ENCODE peak calls at places on chromosome 21, in four cellular contexts. One of them, this sample, is unnamed.

GRCh38 chr21:36757246-36757645 is 58.3 kb downstream of the SIM2 start:
- DNase-seq in naive thymus-derived CD8-positive, alpha-beta T cell: no peak
- DNase-seq in natural killer cell: no peak
- DNase-seq in T-helper 2 cell: no peak
- DNase-seq in this sample: no peak

GRCh38 chr21:29196664-29197052 is 66.2 kb downstream of the MAP3K7CL start:
- DNase-seq in naive thymus-derived CD8-positive, alpha-beta T cell: no peak
- DNase-seq in natural killer cell: no peak
- DNase-seq in T-helper 2 cell: no peak
- DNase-seq in this sample: no peak

GRCh38 chr21:42845296-42845965 is 33.9 kb downstream of the WDR4 start:
- DNase-seq in T-helper 2 cell: no peak
- DNase-seq in naive thymus-derived CD8-positive, alpha-beta T cell: no peak
- DNase-seq in natural killer cell: no peak
- DNase-seq in this sample: no peak

GRCh38 chr21:45833437-45833836 is 148.1 kb upstream of the COL6A1 start:
- DNase-seq in T-helper 2 cell: no peak
- DNase-seq in naive thymus-derived CD8-positive, alpha-beta T cell: no peak
- DNase-seq in natural killer cell: no peak
- DNase-seq in this sample: no peak

GRCh38 chr21:42021751-42022430 is 11.7 kb upstream of the ZBTB21 start:
- DNase-seq in natural killer cell: no peak
- DNase-seq in naive thymus-derived CD8-positive, alpha-beta T cell: no peak
- DNase-seq in T-helper 2 cell: no peak
- DNase-seq in this sample: no peak

GRCh38 chr21:42199488-42200463 is 19.2 kb upstream of the ABCG1 start:
- DNase-seq in naive thymus-derived CD8-positive, alpha-beta T cell: no peak
- DNase-seq in T-helper 2 cell: peak; percentile 40
- DNase-seq in natural killer cell: no peak
- DNase-seq in this sample: no peak

GRCh38 chr21:42097860-42098259 is 26.7 kb downstream of the UMODL1 start:
- DNase-seq in natural killer cell: no peak
- DNase-seq in T-helper 2 cell: no peak
- DNase-seq in naive thymus-derived CD8-positive, alpha-beta T cell: no peak
- DNase-seq in this sample: no peak

GRCh38 chr21:44867999-44868700 is 5.3 kb downstream of the PTTG1IP start:
- DNase-seq in natural killer cell: no peak
- DNase-seq in T-helper 2 cell: peak; percentile 72
- DNase-seq in naive thymus-derived CD8-positive, alpha-beta T cell: peak; percentile 35
- DNase-seq in this sample: peak; percentile 56

GRCh38 chr21:27130152-27130551 is 163.3 kb upstream of the ADAMTS5 start:
- DNase-seq in naive thymus-derived CD8-positive, alpha-beta T cell: no peak
- DNase-seq in T-helper 2 cell: no peak
- DNase-seq in natural killer cell: no peak
- DNase-seq in this sample: no peak

GRCh38 chr21:37916795-37917142 is 512 bp upstream of the KCNJ6 start:
- DNase-seq in T-helper 2 cell: no peak
- DNase-seq in natural killer cell: no peak
- DNase-seq in naive thymus-derived CD8-positive, alpha-beta T cell: no peak
- DNase-seq in this sample: no peak

GRCh38 chr21:26819944-26820343 is 25.3 kb downstream of the ADAMTS1 start:
- DNase-seq in naive thymus-derived CD8-positive, alpha-beta T cell: no peak
- DNase-seq in natural killer cell: no peak
- DNase-seq in T-helper 2 cell: no peak
- DNase-seq in this sample: no peak

GRCh38 chr21:31184462-31184861 is 146.2 kb upstream of the KRTAP19-8 start:
- DNase-seq in natural killer cell: no peak
- DNase-seq in naive thymus-derived CD8-positive, alpha-beta T cell: peak; percentile 40
- DNase-seq in T-helper 2 cell: peak; percentile 26
- DNase-seq in this sample: no peak

GRCh38 chr21:26389971-26390641 is 183.0 kb downstream of the CYYR1 start:
- DNase-seq in T-helper 2 cell: no peak
- DNase-seq in natural killer cell: no peak
- DNase-seq in naive thymus-derived CD8-positive, alpha-beta T cell: no peak
- DNase-seq in this sample: no peak